ENCODE peak calls at places on chromosomes 16 and 17, in nine cellular contexts. One of them, this sample, is unnamed.

GRCh38 chr17:76570457-76570856 is 15.2 kb downstream of the ST6GALNAC2 start:
- DNase-seq in pancreas: no peak
- DNase-seq in SK-N-SH: peak; percentile 28
- DNase-seq in Panc1: no peak
- DNase-seq in thoracic aorta: no peak
- DNase-seq in Caco-2: no peak
- DNase-seq in GM23338: no peak
- DNase-seq in cardiac muscle cell: no peak
- DNase-seq in stomach: no peak
- DNase-seq in this sample: no peak

GRCh38 chr17:14373587-14374259 is 72.8 kb downstream of the HS3ST3B1 start:
- DNase-seq in stomach: no peak
- DNase-seq in SK-N-SH: no peak
- DNase-seq in cardiac muscle cell: peak; percentile 53
- DNase-seq in Panc1: no peak
- DNase-seq in GM23338: no peak
- DNase-seq in pancreas: no peak
- DNase-seq in thoracic aorta: no peak
- DNase-seq in Caco-2: no peak
- DNase-seq in this sample: no peak

GRCh38 chr17:79630120-79630519 is 19.3 kb upstream of the RBFOX3 start:
- DNase-seq in cardiac muscle cell: no peak
- DNase-seq in SK-N-SH: peak; percentile 11
- DNase-seq in GM23338: no peak
- DNase-seq in pancreas: no peak
- DNase-seq in stomach: peak; percentile 4
- DNase-seq in Panc1: no peak
- DNase-seq in Caco-2: no peak
- DNase-seq in thoracic aorta: no peak
- DNase-seq in this sample: peak; percentile 5

GRCh38 chr16:25501530-25502255 is 190.1 kb upstream of the HS3ST4 start:
- DNase-seq in stomach: no peak
- DNase-seq in Caco-2: no peak
- DNase-seq in Panc1: no peak
- DNase-seq in GM23338: peak; percentile 16
- DNase-seq in thoracic aorta: no peak
- DNase-seq in pancreas: no peak
- DNase-seq in cardiac muscle cell: no peak
- DNase-seq in SK-N-SH: no peak
- DNase-seq in this sample: no peak

GRCh38 chr17:16212793-16213192 is 2.5 kb downstream of the NCOR1 start:
- DNase-seq in pancreas: no peak
- DNase-seq in thoracic aorta: no peak
- DNase-seq in cardiac muscle cell: no peak
- DNase-seq in stomach: no peak
- DNase-seq in GM23338: no peak
- DNase-seq in SK-N-SH: no peak
- DNase-seq in Panc1: no peak
- DNase-seq in Caco-2: no peak
- DNase-seq in this sample: no peak

GRCh38 chr17:45307290-45308015 is 9.4 kb downstream of the MAP3K14 start:
- DNase-seq in cardiac muscle cell: peak; percentile 95
- DNase-seq in SK-N-SH: no peak
- DNase-seq in GM23338: no peak
- DNase-seq in stomach: no peak
- DNase-seq in Caco-2: no peak
- DNase-seq in Panc1: no peak
- DNase-seq in pancreas: peak; percentile 57
- DNase-seq in thoracic aorta: no peak
- DNase-seq in this sample: no peak

GRCh38 chr16:72961115-72961832 is 86.7 kb downstream of the ZFHX3 start:
- DNase-seq in thoracic aorta: no peak
- DNase-seq in SK-N-SH: peak; percentile 83
- DNase-seq in cardiac muscle cell: peak; percentile 14
- DNase-seq in stomach: no peak
- DNase-seq in Caco-2: peak; percentile 26
- DNase-seq in GM23338: no peak
- DNase-seq in Panc1: no peak
- DNase-seq in pancreas: no peak
- DNase-seq in this sample: no peak

GRCh38 chr17:17424552-17424951 is 52.2 kb upstream of the MED9 start:
- DNase-seq in cardiac muscle cell: no peak
- DNase-seq in GM23338: no peak
- DNase-seq in Caco-2: no peak
- DNase-seq in Panc1: no peak
- DNase-seq in stomach: no peak
- DNase-seq in pancreas: no peak
- DNase-seq in SK-N-SH: no peak
- DNase-seq in thoracic aorta: no peak
- DNase-seq in this sample: no peak

GRCh38 chr16:70577256-70577698 is 53.7 kb downstream of the SF3B3 start:
- DNase-seq in Caco-2: no peak
- DNase-seq in cardiac muscle cell: no peak
- DNase-seq in SK-N-SH: no peak
- DNase-seq in Panc1: no peak
- DNase-seq in thoracic aorta: peak; percentile 74
- DNase-seq in stomach: no peak
- DNase-seq in GM23338: no peak
- DNase-seq in pancreas: no peak
- DNase-seq in this sample: peak; percentile 33

GRCh38 chr16:70579248-70579647 is 55.6 kb downstream of the SF3B3 start:
- DNase-seq in pancreas: no peak
- DNase-seq in cardiac muscle cell: no peak
- DNase-seq in thoracic aorta: no peak
- DNase-seq in Caco-2: no peak
- DNase-seq in stomach: no peak
- DNase-seq in GM23338: no peak
- DNase-seq in SK-N-SH: no peak
- DNase-seq in Panc1: no peak
- DNase-seq in this sample: no peak

GRCh38 chr16:70576431-70577255 is 53.0 kb downstream of the SF3B3 start:
- DNase-seq in Caco-2: peak; percentile 51
- DNase-seq in pancreas: no peak
- DNase-seq in thoracic aorta: no peak
- DNase-seq in Panc1: no peak
- DNase-seq in stomach: no peak
- DNase-seq in cardiac muscle cell: peak; percentile 85
- DNase-seq in SK-N-SH: no peak
- DNase-seq in GM23338: peak; percentile 37
- DNase-seq in this sample: no peak

GRCh38 chr16:70579648-70580630 is 56.3 kb downstream of the SF3B3 start:
- DNase-seq in pancreas: no peak
- DNase-seq in thoracic aorta: no peak
- DNase-seq in Panc1: no peak
- DNase-seq in SK-N-SH: peak; percentile 19
- DNase-seq in stomach: peak; percentile 53
- DNase-seq in Caco-2: no peak
- DNase-seq in GM23338: no peak
- DNase-seq in cardiac muscle cell: no peak
- DNase-seq in this sample: no peak

DNA sequence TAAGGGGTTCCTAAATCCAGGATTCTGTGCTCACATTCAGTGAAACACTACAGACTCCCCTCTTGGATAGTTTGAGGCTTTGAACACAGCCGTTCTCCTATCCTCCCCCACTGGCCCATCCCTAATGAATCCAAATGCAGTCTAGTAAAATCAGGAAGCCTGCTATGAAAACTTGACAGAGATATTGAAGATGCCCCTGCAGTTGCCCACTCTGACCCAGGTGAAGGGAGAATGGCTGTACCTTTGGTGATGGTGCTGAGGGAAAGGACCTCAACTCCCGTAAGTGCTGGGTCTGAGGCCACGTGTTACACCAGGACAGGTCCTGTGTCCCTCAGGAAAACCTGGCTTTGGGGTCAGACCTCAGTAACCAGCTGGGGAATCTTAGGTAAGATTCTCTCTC is 54.4 kb downstream of the SF3B3 start:
- DNase-seq in thoracic aorta: no peak
- DNase-seq in Caco-2: no peak
- DNase-seq in SK-N-SH: no peak
- DNase-seq in pancreas: no peak
- DNase-seq in GM23338: no peak
- DNase-seq in Panc1: no peak
- DNase-seq in cardiac muscle cell: no peak
- DNase-seq in stomach: no peak
- DNase-seq in this sample: no peak
- H3K4me1 ChIP-seq in thoracic aorta: peaks cover 36% of the 10 kb centered on the region
- H3K4me1 ChIP-seq in Caco-2: peaks cover 5% of the 10 kb centered on the region
- H3K4me1 ChIP-seq in SK-N-SH: peaks cover 21% of the 10 kb centered on the region
- H3K4me1 ChIP-seq in pancreas: no peaks in the 10 kb centered on the region
- H3K4me1 ChIP-seq in GM23338: peaks cover 7% of the 10 kb centered on the region
- H3K4me1 ChIP-seq in Panc1: peaks cover 17% of the 10 kb centered on the region
- H3K4me1 ChIP-seq in cardiac muscle cell: peaks cover 12% of the 10 kb centered on the region
- H3K4me1 ChIP-seq in stomach: peaks cover 44% of the 10 kb centered on the region
- H3K4me1 ChIP-seq in this sample: no peaks in the 10 kb centered on the region

GRCh38 chr17:40180694-40181093 is 3.4 kb downstream of the RAPGEFL1 start:
- DNase-seq in Panc1: no peak
- DNase-seq in pancreas: peak; percentile 63
- DNase-seq in thoracic aorta: no peak
- DNase-seq in SK-N-SH: no peak
- DNase-seq in stomach: peak; percentile 81
- DNase-seq in GM23338: no peak
- DNase-seq in Caco-2: no peak
- DNase-seq in cardiac muscle cell: no peak
- DNase-seq in this sample: no peak

GRCh38 chr17:40178660-40179059 is 1.4 kb downstream of the RAPGEFL1 start:
- DNase-seq in SK-N-SH: no peak
- DNase-seq in GM23338: no peak
- DNase-seq in stomach: no peak
- DNase-seq in Caco-2: no peak
- DNase-seq in pancreas: no peak
- DNase-seq in Panc1: no peak
- DNase-seq in cardiac muscle cell: no peak
- DNase-seq in thoracic aorta: no peak
- DNase-seq in this sample: no peak

GRCh38 chr17:40179923-40180659 is 2.8 kb downstream of the RAPGEFL1 start:
- DNase-seq in Panc1: no peak
- DNase-seq in stomach: no peak
- DNase-seq in Caco-2: no peak
- DNase-seq in SK-N-SH: no peak
- DNase-seq in pancreas: no peak
- DNase-seq in GM23338: no peak
- DNase-seq in thoracic aorta: no peak
- DNase-seq in cardiac muscle cell: peak; percentile 58
- DNase-seq in this sample: no peak

GRCh38 chr17:40182606-40183005 is 5.3 kb downstream of the RAPGEFL1 start:
- DNase-seq in stomach: no peak
- DNase-seq in Caco-2: no peak
- DNase-seq in pancreas: no peak
- DNase-seq in cardiac muscle cell: no peak
- DNase-seq in GM23338: no peak
- DNase-seq in thoracic aorta: no peak
- DNase-seq in Panc1: no peak
- DNase-seq in SK-N-SH: no peak
- DNase-seq in this sample: no peak

DNA sequence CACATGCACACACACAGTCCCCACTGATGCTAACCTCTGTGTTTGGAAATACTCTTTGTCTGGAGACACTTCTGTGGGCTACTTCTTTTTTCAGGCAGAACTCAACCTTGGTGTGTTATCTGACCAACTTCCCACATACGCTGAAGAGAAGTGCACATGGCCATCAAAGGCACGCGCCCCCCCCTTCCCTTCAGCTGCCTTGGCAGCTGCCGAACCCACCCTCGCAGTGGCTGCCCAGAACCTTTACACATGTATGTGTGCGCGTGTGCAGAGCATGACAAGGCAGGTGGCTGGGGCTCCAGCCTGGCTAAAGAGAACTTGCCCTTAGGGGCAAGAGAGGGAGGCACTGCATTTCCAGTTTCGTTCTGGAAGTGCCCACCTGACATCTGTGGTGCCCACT is 3.9 kb downstream of the RAPGEFL1 start:
- DNase-seq in thoracic aorta: no peak
- DNase-seq in cardiac muscle cell: no peak
- DNase-seq in Caco-2: no peak
- DNase-seq in Panc1: no peak
- DNase-seq in stomach: no peak
- DNase-seq in GM23338: no peak
- DNase-seq in SK-N-SH: no peak
- DNase-seq in pancreas: no peak
- DNase-seq in this sample: no peak
- H3K4me3 ChIP-seq in thoracic aorta: no peak overlapping the region
- H3K4me3 ChIP-seq in cardiac muscle cell: no peak overlapping the region
- H3K4me3 ChIP-seq in Caco-2: no peak overlapping the region
- H3K4me3 ChIP-seq in Panc1: no peak overlapping the region
- H3K4me3 ChIP-seq in stomach: no peak overlapping the region
- H3K4me3 ChIP-seq in GM23338: no peak overlapping the region
- H3K4me3 ChIP-seq in SK-N-SH: no peak overlapping the region
- H3K4me3 ChIP-seq in pancreas: no peak overlapping the region
- H3K4me3 ChIP-seq in this sample: no peak overlapping the region

GRCh38 chr17:8152112-8152775 is at the start of gene PER1:
- DNase-seq in cardiac muscle cell: peak; percentile 98
- DNase-seq in stomach: peak; percentile 97
- DNase-seq in GM23338: peak; percentile 98
- DNase-seq in SK-N-SH: peak; percentile 94
- DNase-seq in Panc1: no peak
- DNase-seq in thoracic aorta: peak; percentile 87
- DNase-seq in pancreas: peak; percentile 94
- DNase-seq in Caco-2: peak; percentile 92
- DNase-seq in this sample: peak; percentile 99

GRCh38 chr17:8149419-8150193 is 2.6 kb downstream of the PER1 start:
- DNase-seq in cardiac muscle cell: no peak
- DNase-seq in Panc1: no peak
- DNase-seq in SK-N-SH: no peak
- DNase-seq in GM23338: no peak
- DNase-seq in Caco-2: no peak
- DNase-seq in pancreas: no peak
- DNase-seq in thoracic aorta: no peak
- DNase-seq in stomach: no peak
- DNase-seq in this sample: no peak

GRCh38 chr17:8151641-8152111 is 528 bp downstream of the PER1 start:
- DNase-seq in GM23338: peak; percentile 54
- DNase-seq in thoracic aorta: peak; percentile 84
- DNase-seq in stomach: peak; percentile 90
- DNase-seq in cardiac muscle cell: peak; percentile 88
- DNase-seq in SK-N-SH: no peak
- DNase-seq in Panc1: no peak
- DNase-seq in pancreas: peak; percentile 85
- DNase-seq in Caco-2: no peak
- DNase-seq in this sample: peak; percentile 56

GRCh38 chr17:8150194-8151119 is 1.7 kb downstream of the PER1 start:
- DNase-seq in Panc1: no peak
- DNase-seq in SK-N-SH: no peak
- DNase-seq in Caco-2: no peak
- DNase-seq in GM23338: peak; percentile 26
- DNase-seq in stomach: no peak
- DNase-seq in cardiac muscle cell: no peak
- DNase-seq in pancreas: peak; percentile 16
- DNase-seq in thoracic aorta: no peak
- DNase-seq in this sample: no peak

GRCh38 chr17:8151120-8151640 is 1.0 kb downstream of the PER1 start:
- DNase-seq in thoracic aorta: peak; percentile 62
- DNase-seq in stomach: peak; percentile 77
- DNase-seq in SK-N-SH: peak; percentile 93
- DNase-seq in Panc1: no peak
- DNase-seq in Caco-2: no peak
- DNase-seq in cardiac muscle cell: peak; percentile 96
- DNase-seq in pancreas: peak; percentile 80
- DNase-seq in GM23338: peak; percentile 77
- DNase-seq in this sample: no peak
- H3K4me1 ChIP-seq in thoracic aorta: peaks cover 18% of the 10 kb centered on the region
- H3K4me1 ChIP-seq in stomach: peaks cover 65% of the 10 kb centered on the region
- H3K4me1 ChIP-seq in SK-N-SH: peaks cover 36% of the 10 kb centered on the region
- H3K4me1 ChIP-seq in Panc1: peaks cover 31% of the 10 kb centered on the region
- H3K4me1 ChIP-seq in Caco-2: peaks cover 19% of the 10 kb centered on the region
- H3K4me1 ChIP-seq in cardiac muscle cell: peaks cover 38% of the 10 kb centered on the region
- H3K4me1 ChIP-seq in pancreas: peaks cover 31% of the 10 kb centered on the region
- H3K4me1 ChIP-seq in GM23338: peaks cover 30% of the 10 kb centered on the region
- H3K4me1 ChIP-seq in this sample: peaks cover 42% of the 10 kb centered on the region

GRCh38 chr17:4899341-4900230 is at the start of gene C17orf107:
- DNase-seq in Panc1: no peak
- DNase-seq in pancreas: peak; percentile 83
- DNase-seq in SK-N-SH: no peak
- DNase-seq in stomach: peak; percentile 91
- DNase-seq in cardiac muscle cell: peak; percentile 89
- DNase-seq in GM23338: peak; percentile 92
- DNase-seq in thoracic aorta: peak; percentile 75
- DNase-seq in Caco-2: no peak
- DNase-seq in this sample: no peak

GRCh38 chr17:4900231-4901107 is 1.1 kb downstream of the C17orf107 start:
- DNase-seq in SK-N-SH: no peak
- DNase-seq in GM23338: peak; percentile 92
- DNase-seq in pancreas: no peak
- DNase-seq in Caco-2: no peak
- DNase-seq in cardiac muscle cell: no peak
- DNase-seq in stomach: peak; percentile 51
- DNase-seq in thoracic aorta: no peak
- DNase-seq in Panc1: no peak
- DNase-seq in this sample: no peak

GRCh38 chr17:4901648-4902344 is 1.1 kb downstream of the CHRNE start:
- DNase-seq in GM23338: no peak
- DNase-seq in thoracic aorta: no peak
- DNase-seq in Panc1: no peak
- DNase-seq in SK-N-SH: peak; percentile 76
- DNase-seq in Caco-2: no peak
- DNase-seq in stomach: no peak
- DNase-seq in pancreas: no peak
- DNase-seq in cardiac muscle cell: no peak
- DNase-seq in this sample: no peak

GRCh38 chr17:4902540-4902939 is 358 bp downstream of the CHRNE start:
- DNase-seq in Caco-2: no peak
- DNase-seq in Panc1: no peak
- DNase-seq in pancreas: no peak
- DNase-seq in GM23338: no peak
- DNase-seq in thoracic aorta: no peak
- DNase-seq in SK-N-SH: peak; percentile 8
- DNase-seq in cardiac muscle cell: no peak
- DNase-seq in stomach: no peak
- DNase-seq in this sample: no peak

DNA sequence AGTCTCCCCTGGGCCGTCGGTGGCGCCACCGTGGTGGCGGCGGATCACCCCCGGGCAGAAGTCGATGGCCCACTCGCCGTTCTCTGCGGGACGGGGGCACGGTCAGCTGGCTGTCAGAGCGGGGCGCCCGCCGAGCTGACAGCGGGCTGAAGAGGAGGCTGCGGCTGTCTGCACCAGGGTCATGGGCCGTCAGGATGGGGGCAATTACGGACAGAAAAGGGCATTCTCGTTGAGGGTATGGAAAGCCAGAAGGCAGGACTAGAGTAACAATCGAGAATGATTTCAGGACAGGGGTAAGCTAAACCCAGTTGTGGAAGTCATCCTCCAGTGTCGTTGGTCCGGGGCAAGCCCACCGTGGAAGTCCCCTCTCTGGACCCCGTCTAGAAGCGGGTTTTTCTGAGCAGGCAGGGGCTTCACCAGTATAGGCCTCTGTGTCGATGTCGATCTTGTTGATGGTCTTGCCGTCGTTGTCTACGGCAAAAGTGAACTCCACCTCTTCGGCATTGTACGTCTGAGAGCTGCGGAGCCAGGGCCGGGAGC is 1.7 kb downstream of the CHRNE start:
- DNase-seq in Panc1: no peak
- DNase-seq in stomach: no peak
- DNase-seq in SK-N-SH: no peak
- DNase-seq in cardiac muscle cell: no peak
- DNase-seq in GM23338: no peak
- DNase-seq in Caco-2: no peak
- DNase-seq in pancreas: no peak
- DNase-seq in thoracic aorta: no peak
- DNase-seq in this sample: no peak
- H3K4me3 ChIP-seq in Panc1: no peak overlapping the region
- H3K4me3 ChIP-seq in stomach: peak overlapping the region; percentile 49
- H3K4me3 ChIP-seq in SK-N-SH: no peak overlapping the region
- H3K4me3 ChIP-seq in cardiac muscle cell: no peak overlapping the region
- H3K4me3 ChIP-seq in GM23338: peak overlapping the region; percentile 77
- H3K4me3 ChIP-seq in Caco-2: no peak overlapping the region
- H3K4me3 ChIP-seq in pancreas: no peak overlapping the region
- H3K4me3 ChIP-seq in thoracic aorta: peak overlapping the region; percentile 74
- H3K4me3 ChIP-seq in this sample: no peak overlapping the region